ENCODE peak calls at places on chromosomes 12 and 14, in ten cellular contexts. Z is GM23248, U is hepatocyte, B is PC-9, F is GM23338, T is HCT116, M is mammary epithelial cell, I is fibroblast of lung, N is A673, D is HepG2. P is an unnamed sample.

GRCh38 chr12:3065300-3065699 is 11.9 kb upstream of the TSPAN9 start:
- DNase-seq in D (no peak), M (no peak), U (no peak), I (no peak), F (no peak), T (no peak), N (no peak), B (peak), Z (no peak), P (no peak)

GRCh38 chr14:96623676-96624484 is 121.7 kb downstream of the PAPOLA start:
- DNase-seq in Z (no peak), T (no peak), N (no peak), D (no peak), I (no peak), F (no peak), U (no peak), B (no peak), M (no peak), P (no peak)

GRCh38 chr12:78421011-78421410 is 443.6 kb upstream of the SYT1 start:
- DNase-seq in I (peak), N (no peak), U (no peak), M (no peak), T (no peak), F (no peak), B (no peak), D (no peak), Z (peak), P (no peak)

GRCh38 chr12:94553130-94553519 is 93.5 kb upstream of the CEP83 start:
- DNase-seq in B (peak), M (peak), I (peak), U (no peak), Z (peak), T (peak), D (no peak), N (no peak), F (no peak), P (no peak)

GRCh38 chr12:109877504-109878246 is 2.7 kb downstream of the GLTP start:
- DNase-seq in B (no peak), N (no peak), T (no peak), D (no peak), M (no peak), F (no peak), I (no peak), U (no peak), Z (no peak), P (no peak)

GRCh38 chr14:56660677-56661389 is 81.2 kb downstream of the TMEM260 start:
- DNase-seq in T (no peak), I (no peak), Z (no peak), N (no peak), F (peak), M (no peak), D (no peak), B (no peak), U (no peak), P (peak)

GRCh38 chr12:78562358-78563205 is 302.0 kb upstream of the SYT1 start:
- DNase-seq in B (no peak), D (peak), U (no peak), N (peak), I (peak), Z (peak), F (peak), M (peak), T (peak), P (no peak)

GRCh38 chr12:81668475-81668874 is 90.7 kb downstream of the PPFIA2 start:
- DNase-seq in N (peak), M (peak), Z (peak), F (no peak), I (peak), D (no peak), U (no peak), T (peak), B (no peak), P (no peak)

GRCh38 chr12:13980548-13981295 is 680 bp downstream of the GRIN2B start:
- DNase-seq in I (no peak), Z (no peak), D (no peak), T (no peak), B (no peak), U (peak), N (no peak), F (peak), M (no peak), P (peak)

GRCh38 chr12:103495158-103495782 is 498 bp downstream of the C12orf42 start:
- DNase-seq in I (no peak), D (no peak), M (peak), B (no peak), N (peak), Z (no peak), T (no peak), F (peak), U (peak), P (peak)

GRCh38 chr12:55932546-55932919 is 1.6 kb downstream of the DGKA start:
- DNase-seq in Z (peak), F (no peak), U (no peak), M (peak), D (no peak), T (no peak), I (peak), N (no peak), B (no peak), P (no peak)

GRCh38 chr14:29805415-29806123 is 122.1 kb downstream of the PRKD1 start:
- DNase-seq in B (no peak), M (peak), Z (peak), I (peak), N (peak), D (no peak), F (no peak), U (peak), T (no peak), P (no peak)

DNA sequence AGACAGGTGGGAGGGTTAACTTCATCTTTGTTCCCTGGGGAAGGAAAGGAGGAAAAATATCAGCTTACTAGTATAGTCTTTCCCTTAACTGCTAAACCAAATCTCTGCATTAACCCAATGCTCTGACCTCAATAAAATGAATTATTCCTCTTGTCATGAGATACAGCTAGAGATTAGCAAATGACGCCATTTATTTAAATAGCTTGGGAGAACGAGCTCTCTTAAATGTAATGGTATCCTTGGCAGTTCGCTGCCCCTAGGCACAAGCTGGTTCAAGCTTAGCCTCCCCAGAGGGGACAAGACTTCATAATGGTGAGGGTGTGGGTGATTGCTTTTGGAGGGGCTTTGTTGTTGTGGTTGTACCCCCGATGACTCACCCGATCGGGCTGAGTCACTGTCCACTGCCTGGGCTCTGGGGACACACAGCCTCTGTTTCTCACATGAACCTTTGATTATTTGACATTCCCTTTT is 19.6 kb downstream of the FNTB start:
- DNase-seq in Z (no peak), I (no peak), M (no peak), N (no peak), U (no peak), B (peak), D (no peak), T (no peak), F (no peak), P (no peak)
- H3K27ac ChIP-seq in Z (peak), I (no peak), M (no peak), N (no peak), U (no peak), B (peak), D (no peak), T (no peak), F (no peak), P (no peak)

GRCh38 chr12:49548822-49549648 is 10.2 kb downstream of the KCNH3 start:
- DNase-seq in F (peak), B (no peak), D (no peak), N (peak), Z (peak), U (peak), M (no peak), I (peak), T (no peak), P (peak)
- TF ChIP-seq EZH2 in F (no peak), B (no peak), D (no peak), N (no peak), Z (no peak), U (no peak), M (no peak), I (peak), T (no peak), P (peak)

GRCh38 chr12:107329569-107330324 is 236.4 kb upstream of the CRY1 start:
- DNase-seq in U (no peak), Z (peak), F (no peak), T (no peak), N (peak), I (no peak), B (no peak), D (no peak), M (peak), P (no peak)
- H3K27ac ChIP-seq in U (no peak), Z (no peak), F (no peak), T (no peak), N (no peak), I (no peak), B (no peak), D (no peak), M (no peak), P (no peak)

GRCh38 chr14:31059152-31059924 is 33.2 kb upstream of the STRN3 start:
- DNase-seq in U (peak), M (peak), B (peak), I (peak), D (peak), Z (peak), N (peak), F (peak), T (no peak), P (peak)
- TF ChIP-seq EZH2 in U (no peak), M (no peak), B (no peak), I (no peak), D (no peak), Z (no peak), N (no peak), F (no peak), T (no peak), P (no peak)

DNA sequence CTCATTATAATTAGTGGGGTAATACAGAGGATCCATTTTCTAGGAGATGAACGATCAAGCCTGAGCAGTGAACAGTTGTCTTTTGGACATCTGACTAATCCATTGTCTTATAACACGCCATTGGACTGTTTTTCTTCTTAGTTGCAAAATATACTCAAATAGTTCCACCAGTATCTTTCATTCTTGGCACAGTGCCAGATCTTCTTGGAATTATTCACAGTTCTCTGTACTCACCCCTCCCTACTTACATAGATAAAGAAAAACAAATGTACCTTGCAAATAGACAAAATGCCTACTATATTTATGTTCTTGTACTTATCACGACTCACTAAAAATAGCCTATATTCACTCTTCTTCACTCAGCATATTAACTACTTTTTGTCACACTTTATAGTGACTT is 3.8 kb downstream of the CBLN3 start:
- DNase-seq in Z (peak), D (peak), U (peak), B (peak), F (no peak), T (no peak), I (peak), M (peak), N (peak), P (no peak)
- H3K27ac ChIP-seq in Z (peak), D (no peak), U (peak), B (peak), F (no peak), T (no peak), I (no peak), M (no peak), N (no peak), P (no peak)

GRCh38 chr12:33828326-33828725 is 194.0 kb upstream of the ALG10 start:
- DNase-seq in N (no peak), B (no peak), D (no peak), I (no peak), F (no peak), M (peak), T (no peak), U (no peak), Z (no peak), P (no peak)
- TF ChIP-seq EZH2 in N (no peak), B (no peak), D (no peak), I (no peak), F (no peak), M (no peak), T (no peak), U (no peak), Z (no peak), P (no peak)

DNA sequence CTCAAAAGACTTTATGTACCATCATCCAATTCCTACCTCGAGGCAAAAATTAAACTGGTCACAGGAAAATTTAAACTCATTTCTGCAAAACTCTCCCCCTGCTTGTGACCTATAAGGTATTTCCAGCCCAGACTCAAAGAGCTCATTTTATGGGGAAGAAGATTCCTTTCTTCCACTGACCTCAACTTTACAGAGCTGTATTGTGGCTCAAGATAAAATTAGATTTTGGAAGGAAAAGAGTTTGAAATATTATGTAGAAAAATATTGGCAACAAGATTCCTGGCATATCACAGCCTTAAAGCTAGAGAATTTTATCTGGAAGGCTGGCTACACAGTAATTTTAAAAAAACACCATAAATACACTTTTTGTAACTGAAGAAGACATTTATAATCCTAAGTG is 91.7 kb downstream of the STXBP6 start:
- DNase-seq in N (no peak), F (no peak), I (no peak), T (no peak), D (no peak), M (no peak), U (no peak), B (no peak), Z (no peak), P (no peak)
- H3K27ac ChIP-seq in N (no peak), F (no peak), I (no peak), T (no peak), D (no peak), M (no peak), U (peak), B (no peak), Z (no peak), P (no peak)